ENCODE peak calls at places on chromosomes 2 and 18, in eight cellular contexts. T, U, S, X, O, I, B and H are unnamed samples.

GRCh38 chr2:188529710-188530109 is 238.0 kb downstream of the GULP1 start:
- DNase-seq in I (no peak), T (no peak), S (no peak), B (no peak), U (no peak), X (no peak), O (no peak), H (no peak)

GRCh38 chr2:138071720-138072719 is 107.7 kb downstream of the HNMT start:
- DNase-seq in U (no peak), X (no peak), I (peak), T (peak), B (no peak), O (peak), S (no peak), H (no peak)

GRCh38 chr2:6780765-6781274 is 84.9 kb downstream of the CMPK2 start:
- DNase-seq in B (no peak), O (no peak), X (no peak), I (no peak), S (peak), T (no peak), U (peak), H (no peak)

GRCh38 chr18:61929881-61930640 is 37.3 kb upstream of the RNF152 start:
- DNase-seq in B (no peak), O (no peak), U (peak), I (no peak), T (no peak), X (no peak), S (no peak), H (no peak)

GRCh38 chr2:216956820-216957493 is 97.1 kb upstream of the TNP1 start:
- DNase-seq in U (no peak), S (no peak), B (no peak), O (no peak), T (no peak), I (peak), X (no peak), H (no peak)

GRCh38 chr2:158755310-158755709 is 39.8 kb upstream of the DAPL1 start:
- DNase-seq in U (no peak), I (no peak), B (no peak), S (no peak), T (peak), O (no peak), X (no peak), H (no peak)

GRCh38 chr2:158459161-158460003 is 2.6 kb downstream of the PKP4 start:
- DNase-seq in U (peak), T (peak), X (no peak), B (no peak), I (no peak), S (no peak), O (no peak), H (no peak)

GRCh38 chr18:76493213-76494107 is 1.6 kb downstream of the ZNF516 start:
- DNase-seq in O (peak), U (peak), I (no peak), B (peak), T (peak), X (no peak), S (no peak), H (peak)

GRCh38 chr2:52253605-52254004 is 1221.7 kb upstream of the NRXN1 start:
- DNase-seq in O (no peak), I (no peak), U (no peak), X (no peak), T (no peak), S (no peak), B (no peak), H (no peak)

GRCh38 chr18:72119082-72119481 is 425.1 kb downstream of the CBLN2 start:
- DNase-seq in B (no peak), I (no peak), U (no peak), S (no peak), X (no peak), O (no peak), T (no peak), H (no peak)

GRCh38 chr18:32195881-32196815 is 6.3 kb downstream of the MEP1B start:
- DNase-seq in S (no peak), T (no peak), X (no peak), U (no peak), O (no peak), B (no peak), I (no peak), H (no peak)

GRCh38 chr18:49609416-49610284 is 47.8 kb downstream of the LIPG start:
- DNase-seq in X (no peak), B (no peak), I (peak), T (no peak), U (no peak), S (no peak), O (no peak), H (no peak)

GRCh38 chr2:201697899-201698298 is 545 bp downstream of the MPP4 start:
- DNase-seq in B (no peak), O (no peak), T (no peak), S (no peak), U (peak), I (peak), X (no peak), H (no peak)

GRCh38 chr2:129103922-129104878 is 785.5 kb upstream of the HS6ST1 start:
- DNase-seq in U (no peak), I (no peak), T (no peak), S (no peak), O (no peak), X (no peak), B (no peak), H (no peak)

GRCh38 chr18:43620936-43621335 is 343.6 kb upstream of the SYT4 start:
- DNase-seq in T (peak), I (no peak), U (peak), B (no peak), O (peak), X (no peak), S (no peak), H (peak)

GRCh38 chr18:48228301-48228715 is 180.9 kb downstream of the ZBTB7C start:
- DNase-seq in X (no peak), O (no peak), I (no peak), S (peak), T (no peak), B (no peak), U (no peak), H (no peak)

GRCh38 chr18:79718126-79718525 is 38.5 kb downstream of the CTDP1 start:
- DNase-seq in I (no peak), X (no peak), S (no peak), O (no peak), T (no peak), U (no peak), B (no peak), H (no peak)

GRCh38 chr2:149733936-149734685 is 146.5 kb upstream of the MMADHC start:
- DNase-seq in O (peak), T (no peak), S (no peak), I (no peak), X (no peak), B (no peak), U (peak), H (no peak)

GRCh38 chr2:235639387-235639786 is 145.5 kb downstream of the AGAP1 start:
- DNase-seq in T (no peak), O (no peak), I (peak), X (no peak), S (peak), U (no peak), B (no peak), H (peak)

GRCh38 chr2:47237375-47238357 is 82.6 kb upstream of the STPG4 start:
- DNase-seq in B (peak), U (peak), X (no peak), S (no peak), T (no peak), I (no peak), O (no peak), H (peak)

GRCh38 chr2:151262629-151263028 is 966 bp upstream of the RBM43 start:
- DNase-seq in I (no peak), O (no peak), B (no peak), X (no peak), S (no peak), U (no peak), T (no peak), H (no peak)

GRCh38 chr2:235095569-235095968 is 143.8 kb downstream of the SH3BP4 start:
- DNase-seq in T (no peak), X (no peak), O (no peak), S (no peak), B (no peak), I (no peak), U (no peak), H (no peak)

GRCh38 chr2:113920996-113921395 is 31.1 kb downstream of the ACTR3 start:
- DNase-seq in O (no peak), I (no peak), U (no peak), X (no peak), B (no peak), S (no peak), T (no peak), H (no peak)

GRCh38 chr2:238100821-238101771 is 956 bp downstream of the ESPNL start:
- DNase-seq in S (no peak), O (no peak), U (no peak), I (no peak), T (no peak), X (peak), B (no peak), H (no peak)

GRCh38 chr2:187654535-187654934 is 100.3 kb upstream of the TFPI start:
- DNase-seq in B (no peak), S (no peak), I (no peak), T (no peak), O (no peak), U (no peak), X (no peak), H (no peak)

GRCh38 chr2:45771251-45771650 is 119.8 kb downstream of the PRKCE start:
- DNase-seq in U (peak), X (no peak), T (no peak), B (no peak), S (peak), O (no peak), I (no peak), H (no peak)

GRCh38 chr18:71012789-71013188 is 723.9 kb downstream of the SOCS6 start:
- DNase-seq in S (no peak), U (peak), X (no peak), B (no peak), O (no peak), I (no peak), T (no peak), H (no peak)

GRCh38 chr2:26274058-26274613 is 29.4 kb downstream of the HADHB start:
- DNase-seq in T (peak), X (peak), S (peak), U (peak), O (no peak), I (no peak), B (no peak), H (peak)

GRCh38 chr2:47070920-47071824 is 83.9 kb downstream of the STPG4 start:
- DNase-seq in X (no peak), I (peak), O (no peak), U (peak), T (peak), B (no peak), S (peak), H (no peak)

GRCh38 chr2:21118302-21118920 is 5.4 kb upstream of the TDRD15 start:
- DNase-seq in I (no peak), B (peak), X (no peak), U (peak), O (peak), T (peak), S (no peak), H (peak)

GRCh38 chr2:201235865-201236811 is 24.2 kb upstream of the CASP8 start:
- DNase-seq in I (no peak), U (peak), T (peak), B (peak), X (no peak), O (no peak), S (peak), H (peak)

GRCh38 chr2:76050196-76050595 is 339.5 kb upstream of the GCFC2 start:
- DNase-seq in T (peak), U (no peak), S (no peak), O (no peak), B (no peak), I (no peak), X (no peak), H (no peak)

GRCh38 chr18:42617086-42617725 is 498.3 kb downstream of the RIT2 start:
- DNase-seq in X (no peak), U (no peak), T (no peak), I (no peak), O (no peak), S (no peak), B (no peak), H (no peak)

GRCh38 chr18:77025123-77025522 is 107.5 kb downstream of the MBP start:
- DNase-seq in B (no peak), O (no peak), U (no peak), X (no peak), S (no peak), I (no peak), T (no peak), H (no peak)

GRCh38 chr18:21457179-21457535 is 143.3 kb downstream of the ESCO1 start:
- DNase-seq in T (no peak), I (no peak), O (no peak), S (no peak), X (no peak), B (no peak), U (no peak), H (no peak)

GRCh38 chr2:64722645-64723044 is 68.9 kb upstream of the SERTAD2 start:
- DNase-seq in I (no peak), B (no peak), U (no peak), O (no peak), X (no peak), S (no peak), T (no peak), H (peak)

GRCh38 chr2:143344780-143345179 is 215.6 kb downstream of the ARHGAP15 start:
- DNase-seq in U (no peak), B (no peak), O (no peak), T (no peak), I (no peak), X (no peak), S (no peak), H (no peak)

GRCh38 chr2:41207578-41207977 is 755.7 kb upstream of the SLC8A1 start:
- DNase-seq in X (no peak), B (no peak), T (no peak), I (no peak), U (no peak), S (no peak), O (no peak), H (no peak)

GRCh38 chr18:49464718-49465598 is 4.5 kb upstream of the DYM start:
- DNase-seq in U (peak), B (no peak), I (no peak), X (no peak), T (no peak), O (no peak), S (no peak), H (peak)

DNA sequence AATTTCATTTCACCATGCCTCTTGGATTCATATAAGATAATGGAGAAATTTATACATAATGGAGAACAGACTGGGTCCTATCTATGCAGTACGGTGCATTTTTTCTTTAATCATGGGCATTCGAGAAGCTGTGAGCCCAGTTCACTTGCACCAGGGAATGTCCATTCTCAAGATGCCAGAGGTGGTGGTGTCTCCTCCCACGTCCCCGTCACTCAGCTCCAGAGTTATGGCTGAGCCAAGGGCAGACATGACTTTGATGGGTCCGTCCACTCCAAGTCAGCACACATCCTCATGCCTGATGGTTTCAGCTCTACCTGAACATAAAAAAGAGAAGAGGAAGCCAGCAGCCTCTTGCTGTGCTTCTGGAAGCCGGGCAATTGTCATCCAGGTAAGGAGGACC is 42.1 kb upstream of the CREG2 start:
- DNase-seq in U (no peak), I (no peak), O (no peak), T (no peak), S (no peak), X (no peak), B (no peak), H (no peak)
- TF ChIP-seq POLR2A in U (no peak), I (no peak), O (no peak), T (no peak), S (no peak), X (no peak), B (no peak), H (no peak)

GRCh38 chr18:28831908-28832307 is 655.0 kb upstream of the CDH2 start:
- DNase-seq in S (no peak), U (no peak), O (no peak), T (no peak), X (no peak), B (no peak), I (no peak), H (no peak)
- TF ChIP-seq POLR2A in S (no peak), U (no peak), O (no peak), T (no peak), X (no peak), B (no peak), I (no peak), H (no peak)

GRCh38 chr2:230411484-230412368 is 4.3 kb upstream of the SP100 start:
- DNase-seq in S (peak), T (peak), U (peak), O (peak), I (peak), B (peak), X (peak), H (peak)
- TF ChIP-seq POLR2A in S (no peak), T (peak), U (peak), O (no peak), I (peak), B (peak), X (no peak), H (peak)

GRCh38 chr2:233650981-233651380 is 14.7 kb downstream of the UGT1A10 start:
- DNase-seq in I (no peak), X (no peak), T (no peak), U (no peak), S (no peak), B (no peak), O (no peak), H (no peak)
- TF ChIP-seq POLR2A in I (no peak), X (no peak), T (no peak), U (no peak), S (no peak), B (no peak), O (no peak), H (no peak)

GRCh38 chr2:85578243-85579180 is 1.1 kb downstream of the VAMP8 start:
- DNase-seq in S (peak), U (no peak), T (no peak), O (no peak), I (no peak), X (no peak), B (peak), H (peak)
- TF ChIP-seq POLR2A in S (no peak), U (no peak), T (no peak), O (no peak), I (no peak), X (no peak), B (no peak), H (no peak)

DNA sequence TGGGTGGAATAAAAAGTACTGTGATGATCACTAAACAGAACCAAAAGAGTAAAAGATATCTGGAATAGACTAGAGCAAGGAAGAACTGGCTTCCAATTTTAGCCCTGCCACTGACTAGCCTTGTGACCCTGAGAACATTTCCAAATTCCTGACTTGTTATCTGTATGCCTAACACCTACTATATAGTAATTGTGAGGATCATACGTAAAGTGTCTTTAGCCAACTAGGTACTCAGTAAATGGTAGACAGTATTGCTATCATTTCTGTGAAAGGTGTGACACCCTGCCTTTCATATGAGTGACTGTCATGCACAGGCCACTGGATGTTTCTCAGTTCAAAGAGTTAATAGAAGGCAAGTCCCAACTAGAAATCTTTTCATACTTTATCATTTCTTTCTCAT is 29.8 kb downstream of the CYTIP start:
- DNase-seq in B (no peak), U (no peak), S (no peak), I (no peak), O (no peak), T (no peak), X (no peak), H (no peak)
- TF ChIP-seq POLR2A in B (no peak), U (no peak), S (no peak), I (no peak), O (no peak), T (no peak), X (no peak), H (no peak)

GRCh38 chr18:58315739-58316215 is 271.8 kb downstream of the NEDD4L start:
- DNase-seq in T (peak), X (no peak), I (peak), B (no peak), O (no peak), S (no peak), U (peak), H (no peak)

GRCh38 chr18:58316400-58316942 is 272.4 kb downstream of the NEDD4L start:
- DNase-seq in U (no peak), T (no peak), O (no peak), X (no peak), S (no peak), I (no peak), B (no peak), H (no peak)

GRCh38 chr18:58315041-58315440 is 271.0 kb downstream of the NEDD4L start:
- DNase-seq in S (no peak), X (no peak), T (peak), I (no peak), U (no peak), O (no peak), B (no peak), H (no peak)

GRCh38 chr18:58313491-58314032 is 269.5 kb downstream of the NEDD4L start:
- DNase-seq in B (no peak), X (no peak), U (no peak), T (peak), S (no peak), O (no peak), I (no peak), H (no peak)

DNA sequence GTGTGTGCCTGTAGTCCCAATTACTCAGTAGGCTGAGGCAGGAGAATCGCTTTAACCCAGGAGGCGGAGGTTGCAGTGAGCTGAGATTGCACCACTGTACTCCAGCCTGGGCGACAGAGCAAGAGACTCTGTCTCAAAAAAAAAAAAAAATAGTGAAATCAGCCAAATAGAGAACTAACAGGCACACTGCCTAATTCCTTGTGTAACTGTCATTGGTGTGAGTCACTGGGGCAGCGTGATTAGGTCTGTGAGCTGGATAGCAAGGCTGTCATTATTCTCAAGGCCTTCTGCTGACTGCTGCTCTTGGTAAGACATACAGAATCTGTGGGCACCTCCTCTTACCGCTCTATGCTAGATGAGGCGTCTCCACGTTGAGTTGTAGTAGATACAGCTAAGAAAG is 270.3 kb downstream of the NEDD4L start:
- DNase-seq in S (peak), X (no peak), T (peak), I (no peak), B (no peak), O (no peak), U (peak), H (peak)
- TF ChIP-seq POLR2A in S (no peak), X (no peak), T (no peak), I (no peak), B (no peak), O (no peak), U (no peak), H (no peak)

GRCh38 chr2:120341977-120342376 is 4.0 kb upstream of the INHBB start:
- DNase-seq in O (no peak), S (no peak), T (no peak), B (no peak), X (no peak), U (no peak), I (no peak), H (no peak)
- TF ChIP-seq POLR2A in O (no peak), S (no peak), T (no peak), B (no peak), X (no peak), U (no peak), I (no peak), H (no peak)